ENCODE peak calls at places on chromosomes 1 and 21, in five cellular contexts. K is astrocyte of the cerebellum, Y is glutamatergic neuron, F is left ventricle myocardium inferior, X is lower lobe of right lung. J is an unnamed sample.

GRCh38 chr1:226749467-226749866 is 10.4 kb upstream of the ITPKB start:
- DNase-seq in Y (no peak), F (no peak), X (no peak), K (no peak), J (no peak)

GRCh38 chr1:52140633-52141512 is 1.0 kb upstream of the ZFYVE9 start:
- DNase-seq in F (no peak), X (no peak), K (no peak), Y (no peak), J (no peak)

GRCh38 chr21:15557925-15558324 is 171.9 kb upstream of the USP25 start:
- DNase-seq in X (no peak), Y (no peak), K (no peak), F (no peak), J (no peak)

GRCh38 chr1:40462956-40463590 is 12.8 kb downstream of the ZFP69B start:
- DNase-seq in Y (no peak), K (no peak), F (no peak), X (no peak), J (no peak)

GRCh38 chr1:59229138-59229537 is 67.8 kb upstream of the FGGY start:
- DNase-seq in X (no peak), F (no peak), K (no peak), Y (no peak), J (no peak)

GRCh38 chr1:246954126-246954525 is 22.4 kb upstream of the AHCTF1 start:
- DNase-seq in K (no peak), X (no peak), F (no peak), Y (no peak), J (no peak)

GRCh38 chr1:76425843-76426145 is 351.2 kb downstream of the ST6GALNAC3 start:
- DNase-seq in Y (no peak), K (peak; percentile 9), X (no peak), F (no peak), J (no peak)

GRCh38 chr1:225480825-225481434 is 53.1 kb upstream of the LBR start:
- DNase-seq in F (no peak), X (no peak), Y (peak; percentile 71), K (no peak), J (no peak)

GRCh38 chr1:12182410-12182946 is 15.7 kb downstream of the TNFRSF1B start:
- DNase-seq in Y (no peak), K (no peak), F (no peak), X (no peak), J (no peak)

GRCh38 chr1:7049913-7050625 is 264.8 kb downstream of the CAMTA1 start:
- DNase-seq in Y (no peak), K (no peak), X (no peak), F (no peak), J (no peak)

GRCh38 chr1:90335566-90335965 is 340.7 kb downstream of the ZNF326 start:
- DNase-seq in X (no peak), K (peak; percentile 23), Y (no peak), F (no peak), J (peak; percentile 34)

GRCh38 chr1:19658186-19658585 is 6.5 kb upstream of the HTR6 start:
- DNase-seq in K (no peak), Y (no peak), F (no peak), X (no peak), J (no peak)

GRCh38 chr1:194774535-194774934 is 1588.1 kb upstream of the B3GALT2 start:
- DNase-seq in X (no peak), K (no peak), F (no peak), Y (no peak), J (no peak)

GRCh38 chr1:184900507-184900906 is 73.8 kb downstream of the NIBAN1 start:
- DNase-seq in X (no peak), F (no peak), Y (no peak), K (no peak), J (no peak)

GRCh38 chr1:186871784-186872183 is 43.0 kb downstream of the PLA2G4A start:
- DNase-seq in K (no peak), F (no peak), Y (no peak), X (no peak), J (no peak)

GRCh38 chr1:44677201-44677520 is 2.6 kb downstream of the ARMH1 start:
- DNase-seq in F (no peak), X (no peak), Y (no peak), K (no peak), J (no peak)

GRCh38 chr1:232891116-232891515 is 59.3 kb upstream of the NTPCR start:
- DNase-seq in X (no peak), F (no peak), K (peak; percentile 94), Y (no peak), J (no peak)

GRCh38 chr1:12441414-12442105 is 176.4 kb downstream of the DHRS3 start:
- DNase-seq in Y (no peak), X (no peak), F (no peak), K (no peak), J (no peak)

DNA sequence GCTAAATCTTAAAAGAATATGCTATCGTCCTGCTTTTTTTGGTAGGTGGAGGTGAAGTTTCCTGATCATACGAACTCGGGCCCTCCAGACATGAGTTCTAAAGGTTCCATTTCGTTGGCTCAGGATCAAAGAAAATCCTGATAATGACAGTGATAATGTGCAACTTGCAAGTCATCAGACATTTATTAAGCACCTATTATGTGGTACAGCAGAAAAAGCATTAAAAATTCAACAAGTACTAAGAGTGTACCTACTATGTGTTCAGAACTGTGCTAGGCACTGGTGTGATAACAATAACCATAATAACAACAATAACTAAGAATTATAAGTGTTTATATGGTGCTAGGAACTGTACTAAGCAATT is 3.9 kb upstream of the IER5 start:
- DNase-seq in X (no peak), F (no peak), Y (no peak), K (no peak), J (no peak)
- TF ChIP-seq CTCF in X (no peak), F (no peak), Y (no peak), K (no peak), J (no peak)

GRCh38 chr1:30524840-30525617 is 198.4 kb downstream of the MATN1 start:
- DNase-seq in K (no peak), X (no peak), Y (no peak), F (no peak), J (no peak)

GRCh38 chr1:30520461-30520860 is 202.9 kb downstream of the MATN1 start:
- DNase-seq in K (no peak), F (no peak), X (no peak), Y (no peak), J (no peak)

GRCh38 chr1:30521261-30521865 is 202.0 kb downstream of the MATN1 start:
- DNase-seq in F (no peak), K (no peak), X (no peak), Y (no peak), J (no peak)

GRCh38 chr1:30523055-30524020 is 200.0 kb downstream of the MATN1 start:
- DNase-seq in F (peak; percentile 33), X (no peak), Y (no peak), K (peak; percentile 53), J (no peak)

DNA sequence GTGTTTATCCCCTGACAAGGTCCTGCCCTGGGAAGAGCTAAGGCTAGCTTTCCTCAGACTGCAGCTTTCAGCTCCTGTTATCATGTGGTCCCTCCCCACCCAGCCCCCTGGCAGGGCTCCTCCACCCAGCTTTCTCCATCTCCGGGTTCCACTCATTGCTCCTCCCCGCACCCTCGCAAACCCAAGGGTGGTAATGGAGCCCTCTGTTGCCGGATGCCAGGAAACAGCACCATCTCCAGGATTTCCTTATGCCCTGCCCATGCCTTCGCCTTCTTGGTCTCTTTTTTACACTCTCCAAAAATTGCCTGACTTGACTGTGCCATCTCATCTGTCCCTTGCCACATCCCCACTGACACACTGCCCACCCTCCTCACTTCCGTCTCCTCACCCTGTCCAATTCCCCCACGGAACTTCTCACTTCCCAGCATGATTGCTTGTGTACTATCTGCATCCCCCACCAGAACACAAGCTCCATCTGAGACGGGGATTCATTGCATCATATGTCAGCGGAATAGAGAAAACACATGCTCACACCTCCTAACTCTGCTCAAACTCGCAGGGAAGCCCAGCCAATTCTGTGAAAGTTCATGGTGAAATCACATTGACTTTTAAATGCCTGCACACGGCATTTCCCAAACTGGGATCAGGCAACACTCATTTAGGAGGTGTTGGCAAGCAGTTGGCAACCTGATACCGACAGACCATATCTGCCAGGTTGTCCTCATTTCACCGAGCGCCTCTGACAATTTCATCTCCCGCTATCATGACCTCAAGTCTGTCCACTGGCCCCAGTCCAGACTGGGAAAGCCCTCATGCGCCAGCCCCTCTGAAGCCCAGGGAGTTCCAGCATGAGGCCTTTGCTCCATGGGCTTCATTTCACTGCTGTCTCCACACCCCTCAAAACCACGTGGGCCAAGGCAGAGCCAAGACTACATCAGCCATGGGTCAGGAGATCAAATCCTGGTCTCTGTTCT is 201.1 kb downstream of the MATN1 start:
- DNase-seq in X (peak; percentile 55), Y (no peak), K (peak; percentile 52), F (peak; percentile 82), J (no peak)
- TF ChIP-seq CTCF in X (no peak), Y (no peak), K (no peak), F (no peak), J (no peak)

DNA sequence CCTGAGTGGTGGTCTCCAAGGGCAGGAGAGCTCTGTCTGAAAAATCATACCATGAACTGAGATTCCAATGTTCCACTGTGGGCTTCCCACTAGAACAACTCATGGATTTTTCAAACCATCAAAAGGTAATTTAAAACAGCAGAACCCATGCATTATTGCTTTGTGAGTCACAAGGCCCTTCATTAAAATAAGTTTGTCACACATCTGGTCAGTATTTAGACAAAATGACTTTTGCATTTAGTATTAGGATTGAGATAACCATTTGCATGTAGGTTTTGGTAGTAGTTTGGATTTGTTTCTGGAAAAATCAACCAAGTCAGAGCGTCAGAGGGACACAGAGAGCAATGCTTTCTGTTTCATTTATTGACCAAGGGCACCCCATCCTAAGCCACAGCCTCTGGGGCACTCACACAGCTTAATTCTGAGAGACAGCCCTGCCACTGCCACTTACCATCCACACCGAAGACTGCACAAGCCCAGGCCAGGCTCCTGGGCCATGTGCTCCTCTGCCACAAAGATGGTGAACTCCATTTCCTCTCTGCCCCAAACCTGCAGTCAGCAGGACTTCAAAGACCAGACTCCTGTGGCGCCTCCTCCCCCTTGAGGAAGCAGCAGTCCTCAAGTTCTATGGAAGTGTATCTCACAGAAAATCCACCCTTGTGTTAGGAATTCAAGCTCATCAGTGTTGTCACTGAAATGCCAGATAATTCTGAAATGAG is 132.6 kb upstream of the DUSP10 start:
- DNase-seq in Y (no peak), X (no peak), K (no peak), F (no peak), J (no peak)
- TF ChIP-seq CTCF in Y (no peak), X (no peak), K (no peak), F (no peak), J (no peak)

GRCh38 chr1:193013707-193014106 is 45.5 kb downstream of the UCHL5 start:
- DNase-seq in K (no peak), F (no peak), Y (no peak), X (no peak), J (no peak)

GRCh38 chr1:193014354-193014753 is 44.8 kb downstream of the UCHL5 start:
- DNase-seq in Y (no peak), F (no peak), K (peak; percentile 26), X (no peak), J (no peak)

GRCh38 chr1:193025218-193025617 is 33.9 kb downstream of the UCHL5 start:
- DNase-seq in Y (no peak), X (no peak), F (no peak), K (no peak), J (no peak)

DNA sequence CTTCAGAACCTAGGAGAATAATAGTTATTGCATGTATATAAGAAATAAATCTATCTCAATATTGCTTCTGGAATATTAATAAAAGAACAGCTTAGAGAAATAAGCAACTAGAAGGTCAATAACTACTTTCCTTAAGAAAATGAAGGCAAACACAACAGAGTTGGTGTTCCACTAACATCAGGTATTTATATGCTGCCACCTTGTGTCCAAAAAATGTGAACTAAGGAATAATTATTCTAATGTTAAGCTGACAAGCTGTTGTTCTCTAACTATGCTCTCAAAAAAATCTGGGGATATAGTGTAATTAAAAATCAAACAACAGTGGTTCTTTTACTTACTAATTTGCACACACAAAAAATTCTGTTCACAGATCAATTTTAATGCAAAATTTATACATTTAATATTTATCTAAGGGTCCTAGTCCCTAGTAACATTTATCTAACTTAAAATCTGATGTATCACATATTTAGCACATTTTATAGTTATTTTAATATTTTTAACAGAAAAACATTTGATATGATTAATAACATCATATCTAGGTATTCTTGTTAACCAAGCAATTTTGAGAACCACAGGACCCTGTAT is 39.6 kb downstream of the UCHL5 start:
- DNase-seq in K (peak; percentile 51), X (no peak), Y (no peak), F (no peak), J (peak; percentile 15)
- TF ChIP-seq CTCF in K (peak; percentile 18), X (peak; percentile 51), Y (peak; percentile 57), F (peak; percentile 66), J (peak; percentile 38)